ENCODE peak calls at places on chromosome 10, in five cellular contexts. K is CD14-positive monocyte, N is GM19239, Z is amniotic stem cell, R is fibroblast of lung. X is an unnamed sample.

GRCh38 chr10:113486531-113486930 is 66.3 kb upstream of the HABP2 start:
- DNase-seq in K (no peak), N (no peak), Z (no peak), R (no peak), X (no peak)

GRCh38 chr10:58582045-58582444 is 69.4 kb downstream of the BICC1 start:
- DNase-seq in K (no peak), N (no peak), Z (no peak), R (peak), X (no peak)

GRCh38 chr10:16030562-16030961 is 170.3 kb upstream of the MINDY3 start:
- DNase-seq in K (no peak), N (no peak), Z (no peak), R (no peak), X (no peak)

GRCh38 chr10:80487791-80488538 is 33.9 kb downstream of the TSPAN14 start:
- DNase-seq in K (peak), N (no peak), Z (no peak), R (no peak), X (peak)

GRCh38 chr10:110278562-110278961 is 26.2 kb downstream of the SMNDC1 start:
- DNase-seq in K (no peak), N (no peak), Z (no peak), R (no peak), X (no peak)

GRCh38 chr10:76583711-76584161 is 1053.9 kb downstream of the KCNMA1 start:
- DNase-seq in K (no peak), N (no peak), Z (peak), R (peak), X (no peak)

GRCh38 chr10:4174197-4174596 is 389.2 kb upstream of the KLF6 start:
- DNase-seq in K (no peak), N (no peak), Z (no peak), R (no peak), X (peak)

GRCh38 chr10:24912214-24912613 is 40.2 kb downstream of the PRTFDC1 start:
- DNase-seq in K (peak), N (no peak), Z (no peak), R (peak), X (peak)

GRCh38 chr10:127464561-127464960 is 84.5 kb upstream of the NPS start:
- DNase-seq in K (no peak), N (no peak), Z (no peak), R (no peak), X (no peak)

GRCh38 chr10:4981722-4982471 is 18.7 kb downstream of the AKR1C1 start:
- DNase-seq in K (no peak), N (no peak), Z (no peak), R (peak), X (no peak)

GRCh38 chr10:129927351-129928120 is 36.5 kb downstream of the EBF3 start:
- DNase-seq in K (no peak), N (no peak), Z (no peak), R (no peak), X (no peak)

GRCh38 chr10:122863796-122864592 is 15.4 kb downstream of the FAM24B start:
- DNase-seq in K (no peak), N (no peak), Z (no peak), R (no peak), X (no peak)

GRCh38 chr10:7672366-7673134 is 5.8 kb upstream of the ITIH5 start:
- DNase-seq in K (no peak), N (no peak), Z (no peak), R (no peak), X (no peak)

X was measured in MV-4-11.